ENCODE peak calls at places on chromosomes 13 and 19, in eight cellular contexts. W is fibroblast of mammary gland; R is heart right ventricle; K is esophagus squamous epithelium; M is fibroblast of the aortic adventitia; Y is CD8-positive, alpha-beta T cell; J is tibial nerve; B is choroid plexus epithelial cell. O is an unnamed sample.

GRCh38 chr19:47402504-47402903 is 16.8 kb downstream of the MEIS3 start:
- DNase-seq in B (no peak), W (no peak), K (no peak), M (no peak), Y (no peak), J (no peak), R (no peak), O (no peak)

GRCh38 chr19:16266586-16266942 is 58.1 kb upstream of the KLF2 start:
- DNase-seq in Y (peak), B (no peak), M (no peak), R (no peak), J (no peak), W (no peak), K (no peak), O (no peak)

GRCh38 chr13:79741006-79741405 is 260.1 kb downstream of the NDFIP2 start:
- DNase-seq in Y (no peak), B (peak), W (peak), K (no peak), J (no peak), R (peak), M (peak), O (peak)

GRCh38 chr19:10961073-10961762 is 388 bp downstream of the SMARCA4 start:
- DNase-seq in M (peak), K (no peak), W (no peak), J (peak), Y (no peak), B (no peak), R (peak), O (peak)

GRCh38 chr13:111383591-111384440 is 63.4 kb downstream of the TEX29 start:
- DNase-seq in R (no peak), W (no peak), M (no peak), J (no peak), K (no peak), Y (no peak), B (no peak), O (no peak)

GRCh38 chr13:75963318-75963717 is 327.2 kb downstream of the LMO7 start:
- DNase-seq in Y (no peak), J (no peak), M (no peak), R (no peak), K (no peak), W (peak), B (no peak), O (no peak)

GRCh38 chr19:51546107-51546649 is 14.7 kb upstream of the SIGLEC6 start:
- DNase-seq in J (no peak), W (no peak), K (no peak), M (no peak), R (no peak), Y (no peak), B (no peak), O (no peak)

GRCh38 chr19:4454952-4455738 is 2.4 kb downstream of the UBXN6 start:
- DNase-seq in W (peak), B (peak), M (peak), R (no peak), J (no peak), Y (no peak), K (no peak), O (peak)

GRCh38 chr19:478236-478888 is 17.5 kb upstream of the SHC2 start:
- DNase-seq in J (no peak), B (no peak), M (no peak), R (no peak), W (no peak), Y (no peak), K (no peak), O (no peak)

GRCh38 chr19:15810335-15810734 is 5.1 kb downstream of the OR10H1 start:
- DNase-seq in W (peak), B (no peak), J (no peak), R (peak), M (no peak), Y (no peak), K (no peak), O (no peak)

GRCh38 chr13:66425741-66426140 is 804.4 kb downstream of the PCDH9 start:
- DNase-seq in Y (no peak), J (no peak), W (peak), K (no peak), M (no peak), R (no peak), B (peak), O (no peak)

GRCh38 chr19:39613597-39613996 is 11.3 kb downstream of the LGALS13 start:
- DNase-seq in M (no peak), J (no peak), Y (no peak), B (no peak), R (no peak), K (no peak), W (no peak), O (no peak)

GRCh38 chr13:45391926-45392325 is 26.2 kb downstream of the SLC25A30 start:
- DNase-seq in W (no peak), Y (no peak), B (no peak), M (no peak), K (no peak), J (no peak), R (no peak), O (no peak)

GRCh38 chr13:45398862-45399261 is 19.3 kb downstream of the SLC25A30 start:
- DNase-seq in J (no peak), W (no peak), M (no peak), B (no peak), R (no peak), K (no peak), Y (peak), O (no peak)

GRCh38 chr13:45392811-45393210 is 25.4 kb downstream of the SLC25A30 start:
- DNase-seq in R (no peak), J (no peak), K (no peak), M (no peak), B (no peak), W (no peak), Y (no peak), O (no peak)

GRCh38 chr13:45396548-45397095 is 21.6 kb downstream of the SLC25A30 start:
- DNase-seq in K (no peak), J (no peak), M (peak), Y (no peak), R (no peak), B (no peak), W (no peak), O (peak)

GRCh38 chr13:45393941-45394570 is 24.1 kb downstream of the SLC25A30 start:
- DNase-seq in R (peak), J (no peak), K (no peak), M (peak), B (peak), Y (no peak), W (peak), O (peak)
- TF ChIP-seq CTCF in R (peak), J (no peak), K (no peak), M (peak), B (peak), Y (peak), W (peak), O (peak)

DNA sequence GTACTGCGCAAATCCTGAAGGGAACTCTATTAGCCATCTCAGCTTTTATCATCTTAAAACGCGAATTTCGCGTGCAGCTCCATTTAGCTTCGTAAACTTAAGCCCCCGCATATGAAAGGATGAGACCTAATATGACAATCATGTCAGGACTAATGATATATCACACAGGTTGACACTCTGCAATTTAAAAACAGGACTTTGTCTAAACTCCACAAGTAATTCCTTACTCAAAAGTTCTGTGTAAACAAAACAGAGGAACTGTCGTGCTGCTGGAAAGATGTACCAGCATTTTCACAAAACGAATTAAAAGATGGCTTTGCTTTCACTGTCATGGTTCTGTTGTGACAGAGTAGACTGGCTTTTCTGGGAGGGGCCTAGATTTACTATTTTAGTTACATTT is 747 bp downstream of the LACC1 start:
- DNase-seq in M (no peak), Y (no peak), W (no peak), R (no peak), B (no peak), K (no peak), J (no peak), O (no peak)
- H3K4me3 ChIP-seq in M (peak), Y (peak), W (peak), R (peak), B (peak), K (peak), J (peak), O (peak)

DNA sequence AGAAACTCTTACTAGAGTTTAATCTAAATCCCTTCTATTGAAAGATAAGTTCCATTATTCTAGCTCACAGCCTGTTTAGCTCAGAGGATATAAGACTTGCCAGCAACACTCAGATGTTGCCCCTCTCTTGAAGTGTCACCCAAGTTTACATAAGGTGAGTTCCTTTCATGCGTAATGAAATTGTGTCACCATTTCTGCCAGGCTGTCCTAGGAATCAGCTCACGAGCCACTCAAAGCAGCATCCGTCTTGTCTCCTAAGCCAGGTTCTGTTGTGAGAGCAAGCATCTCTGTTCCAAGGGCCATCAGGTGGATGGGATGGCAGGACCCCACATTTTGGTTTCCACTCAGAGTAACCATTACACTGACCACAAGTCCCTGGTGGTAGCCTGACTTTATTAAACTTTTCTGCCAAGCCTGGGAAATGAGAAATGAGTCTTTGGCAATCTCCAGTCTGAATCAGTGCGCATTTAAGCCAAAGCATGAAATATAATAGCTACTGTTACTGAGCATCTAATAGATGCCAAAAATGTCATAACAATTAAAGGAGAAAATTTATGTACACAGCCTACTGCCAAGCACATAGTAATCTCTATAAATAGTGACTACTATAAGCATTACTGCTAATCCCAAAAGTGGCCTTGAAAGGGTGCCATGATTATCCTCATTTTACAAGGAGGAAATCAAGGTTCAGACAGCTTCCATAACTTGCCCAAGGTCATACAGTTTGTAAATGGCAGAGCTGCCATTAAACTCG is 179.6 kb upstream of the MIR17HG start:
- DNase-seq in K (no peak), J (no peak), B (no peak), Y (no peak), M (no peak), W (no peak), R (no peak), O (no peak)
- TF ChIP-seq CTCF in K (no peak), J (no peak), B (no peak), Y (no peak), M (no peak), W (no peak), R (no peak), O (no peak)

DNA sequence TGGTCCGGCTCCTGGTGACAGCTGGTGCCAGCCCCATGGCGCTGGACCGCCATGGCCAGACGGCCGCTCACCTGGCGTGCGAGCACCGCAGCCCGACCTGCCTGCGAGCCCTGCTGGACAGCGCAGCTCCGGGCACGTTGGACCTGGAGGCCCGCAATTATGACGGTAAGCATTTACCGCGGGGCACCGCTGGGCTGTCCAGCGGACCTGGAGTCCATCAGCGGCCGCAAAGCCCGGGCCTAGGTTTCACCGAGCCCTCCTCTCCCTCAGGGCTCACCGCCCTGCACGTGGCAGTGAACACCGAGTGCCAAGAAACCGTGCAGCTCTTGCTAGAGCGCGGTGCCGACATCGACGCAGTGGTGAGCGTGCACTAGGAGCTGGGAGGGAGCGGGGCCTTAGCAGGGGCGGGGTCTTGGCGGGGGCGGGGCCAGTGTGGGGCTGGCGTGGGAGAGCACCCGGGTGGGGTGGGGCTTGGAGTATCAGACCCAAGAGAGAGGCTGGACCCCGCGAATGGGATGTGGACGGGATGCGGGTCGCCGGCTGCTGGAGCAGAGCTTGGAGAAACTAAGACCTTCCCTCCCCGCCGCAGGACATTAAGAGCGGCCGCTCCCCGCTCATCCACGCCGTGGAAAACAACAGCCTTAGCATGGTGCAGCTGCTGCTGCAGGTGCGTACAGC is 8.7 kb downstream of the BCL3 start:
- DNase-seq in W (peak), Y (no peak), J (peak), R (peak), K (no peak), M (peak), B (peak), O (peak)
- H3K4me3 ChIP-seq in W (peak), Y (no peak), J (peak), R (peak), K (peak), M (peak), B (peak), O (peak)

GRCh38 chr13:102399791-102400618 is 1.8 kb downstream of the FGF14 start:
- DNase-seq in R (no peak), M (no peak), B (no peak), K (no peak), Y (no peak), J (no peak), W (peak), O (no peak)
- TF ChIP-seq CTCF in R (no peak), M (no peak), B (peak), K (no peak), Y (peak), J (no peak), W (peak), O (no peak)

GRCh38 chr13:32825481-32825880 is 190.7 kb upstream of the KL start:
- DNase-seq in R (no peak), M (no peak), B (no peak), Y (no peak), J (no peak), W (no peak), K (no peak), O (no peak)

GRCh38 chr13:32824061-32824460 is 192.2 kb upstream of the KL start:
- DNase-seq in M (no peak), Y (no peak), R (no peak), K (no peak), J (no peak), W (no peak), B (no peak), O (peak)

GRCh38 chr13:32824671-32825070 is 191.6 kb upstream of the KL start:
- DNase-seq in M (peak), R (no peak), J (no peak), K (no peak), B (peak), W (peak), Y (no peak), O (peak)

GRCh38 chr13:32821149-32821688 is 195.0 kb upstream of the KL start:
- DNase-seq in R (no peak), K (no peak), W (no peak), J (no peak), Y (no peak), B (no peak), M (no peak), O (no peak)

GRCh38 chr13:32823597-32823996 is 192.6 kb upstream of the KL start:
- DNase-seq in K (no peak), M (no peak), R (no peak), B (no peak), Y (no peak), W (no peak), J (no peak), O (no peak)
- H3K4me3 ChIP-seq in K (no peak), M (no peak), R (no peak), B (no peak), Y (no peak), W (no peak), J (no peak), O (no peak)

GRCh38 chr19:12581100-12581499 is 29.5 kb downstream of the ZNF490 start:
- DNase-seq in K (no peak), M (no peak), W (no peak), Y (no peak), R (no peak), B (no peak), J (no peak), O (no peak)
- TF ChIP-seq CTCF in K (no peak), M (no peak), W (no peak), Y (no peak), R (no peak), B (no peak), J (no peak), O (no peak)

DNA sequence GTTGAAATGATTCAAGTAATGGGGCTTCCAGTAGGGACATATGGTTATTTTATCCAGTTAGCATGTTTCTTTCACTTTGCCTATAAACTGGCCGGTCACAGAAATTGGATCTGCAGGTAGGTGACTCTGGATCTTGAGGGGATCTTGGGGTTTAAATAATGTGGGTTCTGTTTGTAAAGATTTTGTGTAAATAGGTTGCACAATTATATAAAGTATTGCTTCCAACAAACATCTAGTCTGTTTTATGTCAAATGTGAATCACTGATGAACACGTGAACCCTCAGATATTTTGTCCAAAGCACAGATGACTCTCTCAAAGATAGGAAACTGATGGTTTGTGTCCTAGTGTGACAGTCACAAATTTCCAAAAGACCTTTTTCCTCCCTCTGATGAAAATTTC is 98.4 kb downstream of the ZIC5 start:
- DNase-seq in B (no peak), K (no peak), R (no peak), J (no peak), Y (no peak), W (no peak), M (no peak), O (no peak)
- H3K4me3 ChIP-seq in B (no peak), K (no peak), R (no peak), J (no peak), Y (no peak), W (no peak), M (no peak), O (no peak)

GRCh38 chr13:73602295-73602694 is 531.9 kb downstream of the KLF12 start:
- DNase-seq in W (peak), Y (no peak), R (no peak), K (no peak), B (peak), J (no peak), M (peak), O (no peak)

GRCh38 chr13:73601708-73602107 is 532.5 kb downstream of the KLF12 start:
- DNase-seq in R (no peak), J (no peak), K (no peak), M (no peak), W (no peak), B (no peak), Y (no peak), O (no peak)

GRCh38 chr13:73599232-73600128 is 534.7 kb downstream of the KLF12 start:
- DNase-seq in Y (no peak), J (no peak), K (no peak), B (no peak), R (no peak), M (no peak), W (no peak), O (no peak)

GRCh38 chr13:73607489-73608156 is 526.6 kb downstream of the KLF12 start:
- DNase-seq in K (no peak), W (no peak), R (no peak), B (no peak), J (no peak), Y (no peak), M (no peak), O (no peak)

GRCh38 chr13:73603646-73604045 is 530.6 kb downstream of the KLF12 start:
- DNase-seq in Y (no peak), K (no peak), B (no peak), R (no peak), W (no peak), M (no peak), J (no peak), O (no peak)
- TF ChIP-seq CTCF in Y (no peak), K (no peak), B (no peak), R (no peak), W (no peak), M (no peak), J (no peak), O (no peak)

O was measured in fibroblast of villous mesenchyme.